ENCODE peak calls at places on chromosomes 13 and 19, in nine cellular contexts. One of them, this sample, is unnamed.
A peak's percentile ranks its signal among the peaks of the same experiment; 100 is the strongest.

GRCh38 chr13:107124730-107125129 is 556.8 kb upstream of the ARGLU1 start:
- DNase-seq in Calu3: no peak
- DNase-seq in foreskin melanocyte: no peak
- DNase-seq in psoas muscle: no peak
- DNase-seq in activated naive CD8-positive, alpha-beta T cell treated with anti-CD3 and anti-CD28 coated beads, Interleukin-2, amount 50 U/mL, for 24 hours: no peak
- DNase-seq in NCI-H1436: no peak
- DNase-seq in germinal center: no peak
- DNase-seq in Ammon's horn: no peak
- DNase-seq in COR-L47: no peak
- DNase-seq in this sample: no peak

GRCh38 chr13:45073809-45074208 is 46.5 kb upstream of the GTF2F2 start:
- DNase-seq in germinal center: no peak
- DNase-seq in activated naive CD8-positive, alpha-beta T cell treated with anti-CD3 and anti-CD28 coated beads, Interleukin-2, amount 50 U/mL, for 24 hours: no peak
- DNase-seq in Ammon's horn: no peak
- DNase-seq in psoas muscle: no peak
- DNase-seq in Calu3: no peak
- DNase-seq in foreskin melanocyte: no peak
- DNase-seq in NCI-H1436: no peak
- DNase-seq in COR-L47: no peak
- DNase-seq in this sample: no peak

GRCh38 chr13:42649761-42650289 is 75.9 kb downstream of the TNFSF11 start:
- DNase-seq in COR-L47: peak; percentile 48
- DNase-seq in Ammon's horn: no peak
- DNase-seq in Calu3: no peak
- DNase-seq in psoas muscle: no peak
- DNase-seq in foreskin melanocyte: no peak
- DNase-seq in NCI-H1436: peak; percentile 47
- DNase-seq in activated naive CD8-positive, alpha-beta T cell treated with anti-CD3 and anti-CD28 coated beads, Interleukin-2, amount 50 U/mL, for 24 hours: no peak
- DNase-seq in germinal center: no peak
- DNase-seq in this sample: peak; percentile 3

GRCh38 chr19:53971608-53972007 is 8.9 kb downstream of the CACNG8 start:
- DNase-seq in NCI-H1436: no peak
- DNase-seq in Ammon's horn: no peak
- DNase-seq in activated naive CD8-positive, alpha-beta T cell treated with anti-CD3 and anti-CD28 coated beads, Interleukin-2, amount 50 U/mL, for 24 hours: no peak
- DNase-seq in foreskin melanocyte: no peak
- DNase-seq in Calu3: no peak
- DNase-seq in germinal center: no peak
- DNase-seq in COR-L47: no peak
- DNase-seq in psoas muscle: no peak
- DNase-seq in this sample: no peak

GRCh38 chr13:79480954-79481684 is at the start of gene NDFIP2:
- DNase-seq in Calu3: peak; percentile 66
- DNase-seq in COR-L47: peak; percentile 95
- DNase-seq in activated naive CD8-positive, alpha-beta T cell treated with anti-CD3 and anti-CD28 coated beads, Interleukin-2, amount 50 U/mL, for 24 hours: peak; percentile 90
- DNase-seq in psoas muscle: peak; percentile 92
- DNase-seq in foreskin melanocyte: peak; percentile 72
- DNase-seq in Ammon's horn: peak; percentile 85
- DNase-seq in NCI-H1436: peak; percentile 85
- DNase-seq in germinal center: peak; percentile 77
- DNase-seq in this sample: peak; percentile 49

GRCh38 chr13:53445682-53446081 is 417.1 kb downstream of the OLFM4 start:
- DNase-seq in psoas muscle: no peak
- DNase-seq in NCI-H1436: no peak
- DNase-seq in COR-L47: no peak
- DNase-seq in germinal center: no peak
- DNase-seq in activated naive CD8-positive, alpha-beta T cell treated with anti-CD3 and anti-CD28 coated beads, Interleukin-2, amount 50 U/mL, for 24 hours: no peak
- DNase-seq in Ammon's horn: peak; percentile 17
- DNase-seq in Calu3: no peak
- DNase-seq in foreskin melanocyte: no peak
- DNase-seq in this sample: no peak

GRCh38 chr19:2329528-2329927 is 1.0 kb downstream of the SPPL2B start:
- DNase-seq in NCI-H1436: no peak
- DNase-seq in psoas muscle: no peak
- DNase-seq in Ammon's horn: no peak
- DNase-seq in foreskin melanocyte: no peak
- DNase-seq in COR-L47: no peak
- DNase-seq in activated naive CD8-positive, alpha-beta T cell treated with anti-CD3 and anti-CD28 coated beads, Interleukin-2, amount 50 U/mL, for 24 hours: no peak
- DNase-seq in germinal center: no peak
- DNase-seq in Calu3: no peak
- DNase-seq in this sample: no peak

GRCh38 chr13:70812481-70812880 is 704.2 kb upstream of the KLHL1 start:
- DNase-seq in Calu3: no peak
- DNase-seq in activated naive CD8-positive, alpha-beta T cell treated with anti-CD3 and anti-CD28 coated beads, Interleukin-2, amount 50 U/mL, for 24 hours: no peak
- DNase-seq in foreskin melanocyte: no peak
- DNase-seq in psoas muscle: no peak
- DNase-seq in germinal center: no peak
- DNase-seq in NCI-H1436: no peak
- DNase-seq in Ammon's horn: no peak
- DNase-seq in COR-L47: no peak
- DNase-seq in this sample: no peak

This sample was measured in smooth muscle cell of the brain vasculature.